ENCODE peak calls at places on chromosomes 2 and 18, in ten cellular contexts. D is osteoblast; J is HCT116; Y is OCI-M1; X is bronchial epithelial cell; N is Peyer's patch; R is IMR-90; O is T-helper 1 cell; U is CD8-positive, alpha-beta T cell; M is BE2C. E is an unnamed sample.

GRCh38 chr18:45998244-45998643 is 31.1 kb upstream of the EPG5 start:
- DNase-seq in D (no peak), J (no peak), Y (peak), X (no peak), N (no peak), R (no peak), O (no peak), U (peak), M (no peak), E (no peak)

GRCh38 chr2:122389694-122390093 is 634.2 kb downstream of the TSN start:
- DNase-seq in D (no peak), J (no peak), Y (no peak), X (no peak), N (no peak), R (no peak), O (no peak), U (no peak), M (no peak), E (no peak)

GRCh38 chr2:176118606-176119370 is 2.2 kb downstream of the HOXD10 start:
- DNase-seq in D (peak), J (peak), Y (peak), X (no peak), N (no peak), R (no peak), O (no peak), U (no peak), M (peak), E (peak)

GRCh38 chr2:223075301-223076270 is 23.6 kb downstream of the KCNE4 start:
- DNase-seq in D (no peak), J (no peak), Y (no peak), X (no peak), N (no peak), R (peak), O (no peak), U (no peak), M (no peak), E (no peak)

GRCh38 chr2:23617167-23617787 is 232.3 kb downstream of the KLHL29 start:
- DNase-seq in D (peak), J (no peak), Y (no peak), X (no peak), N (no peak), R (peak), O (no peak), U (no peak), M (peak), E (no peak)

GRCh38 chr2:212737773-212738172 is 199.2 kb upstream of the ERBB4 start:
- DNase-seq in D (no peak), J (no peak), Y (no peak), X (no peak), N (no peak), R (no peak), O (no peak), U (no peak), M (no peak), E (no peak)

GRCh38 chr2:240593026-240593702 is 6.6 kb downstream of the CAPN10 start:
- DNase-seq in D (peak), J (no peak), Y (no peak), X (no peak), N (no peak), R (no peak), O (no peak), U (no peak), M (no peak), E (no peak)

GRCh38 chr2:7437122-7437521 is 519.9 kb downstream of the RNF144A start:
- DNase-seq in D (no peak), J (no peak), Y (no peak), X (no peak), N (no peak), R (no peak), O (no peak), U (no peak), M (no peak), E (no peak)

GRCh38 chr2:68031546-68032160 is 31.2 kb downstream of the C1D start:
- DNase-seq in D (no peak), J (peak), Y (peak), X (peak), N (no peak), R (peak), O (no peak), U (no peak), M (no peak), E (peak)

GRCh38 chr2:117942551-117942950 is 71.3 kb downstream of the CCDC93 start:
- DNase-seq in D (no peak), J (no peak), Y (no peak), X (no peak), N (no peak), R (no peak), O (no peak), U (no peak), M (no peak), E (no peak)

GRCh38 chr2:230687498-230687897 is 25.1 kb upstream of the CAB39 start:
- DNase-seq in D (peak), J (peak), Y (no peak), X (peak), N (no peak), R (peak), O (no peak), U (no peak), M (no peak), E (peak)

GRCh38 chr2:173749315-173749714 is 215.9 kb downstream of the SP3 start:
- DNase-seq in D (no peak), J (peak), Y (peak), X (peak), N (no peak), R (peak), O (no peak), U (no peak), M (no peak), E (no peak)

GRCh38 chr2:234500394-234501006 is 3.6 kb upstream of the ARL4C start:
- DNase-seq in D (peak), J (peak), Y (peak), X (peak), N (peak), R (peak), O (peak), U (peak), M (peak), E (peak)

GRCh38 chr2:176414641-176415040 is 145.4 kb downstream of the MTX2 start:
- DNase-seq in D (no peak), J (no peak), Y (no peak), X (no peak), N (no peak), R (peak), O (no peak), U (no peak), M (no peak), E (no peak)

GRCh38 chr2:170770008-170770303 is 222 bp upstream of the ERICH2 start:
- DNase-seq in D (no peak), J (no peak), Y (no peak), X (no peak), N (no peak), R (no peak), O (no peak), U (no peak), M (no peak), E (peak)

GRCh38 chr2:176468471-176468870 is 199.2 kb downstream of the MTX2 start:
- DNase-seq in D (peak), J (no peak), Y (no peak), X (peak), N (no peak), R (no peak), O (no peak), U (no peak), M (no peak), E (no peak)

GRCh38 chr2:219171231-219171651 is 1.4 kb upstream of the SLC23A3 start:
- DNase-seq in D (peak), J (peak), Y (peak), X (peak), N (peak), R (peak), O (peak), U (peak), M (peak), E (peak)

GRCh38 chr18:26617151-26617554 is 68.8 kb upstream of the KCTD1 start:
- DNase-seq in D (peak), J (peak), Y (no peak), X (peak), N (no peak), R (peak), O (no peak), U (no peak), M (no peak), E (peak)

GRCh38 chr2:99956232-99957030 is 186.0 kb downstream of the AFF3 start:
- DNase-seq in D (no peak), J (no peak), Y (no peak), X (no peak), N (no peak), R (no peak), O (no peak), U (no peak), M (no peak), E (no peak)

GRCh38 chr2:211367711-211368110 is 811.3 kb downstream of the CPS1 start:
- DNase-seq in D (no peak), J (no peak), Y (no peak), X (peak), N (no peak), R (no peak), O (no peak), U (no peak), M (no peak), E (no peak)

GRCh38 chr2:204850576-204850975 is 305.3 kb downstream of the PARD3B start:
- DNase-seq in D (no peak), J (no peak), Y (no peak), X (peak), N (no peak), R (no peak), O (no peak), U (no peak), M (no peak), E (no peak)

GRCh38 chr2:210630904-210631560 is 74.6 kb downstream of the CPS1 start:
- DNase-seq in D (no peak), J (no peak), Y (no peak), X (no peak), N (no peak), R (no peak), O (no peak), U (no peak), M (no peak), E (no peak)

GRCh38 chr2:108536911-108537310 is 2.6 kb downstream of the LIMS1 start:
- DNase-seq in D (no peak), J (no peak), Y (no peak), X (no peak), N (no peak), R (no peak), O (no peak), U (no peak), M (no peak), E (no peak)

GRCh38 chr2:188114014-188114413 is 177.7 kb upstream of the GULP1 start:
- DNase-seq in D (no peak), J (no peak), Y (peak), X (no peak), N (no peak), R (peak), O (no peak), U (no peak), M (no peak), E (no peak)